ENCODE peak calls at places on chromosome 4, in six cellular contexts. One of them, this sample, is unnamed.

GRCh38 chr4:149371021-149371420 is 444.6 kb downstream of the IQCM start:
- DNase-seq in cardiac fibroblast: peak; percentile 82
- DNase-seq in HTR-8/SVneo: peak; percentile 37
- DNase-seq in endothelial cell: no peak
- DNase-seq in NCI-H446 treated with DMSO at 0.1 percent for 48 hours: peak; percentile 14
- DNase-seq in NCI-H2171: peak; percentile 4
- DNase-seq in this sample: peak; percentile 25

GRCh38 chr4:186149872-186150271 is 41.5 kb upstream of the CYP4V2 start:
- DNase-seq in cardiac fibroblast: peak; percentile 86
- DNase-seq in HTR-8/SVneo: no peak
- DNase-seq in endothelial cell: peak; percentile 62
- DNase-seq in NCI-H446 treated with DMSO at 0.1 percent for 48 hours: no peak
- DNase-seq in NCI-H2171: peak; percentile 8
- DNase-seq in this sample: no peak

GRCh38 chr4:153245775-153246174 is 41.5 kb downstream of the TRIM2 start:
- DNase-seq in cardiac fibroblast: no peak
- DNase-seq in HTR-8/SVneo: no peak
- DNase-seq in endothelial cell: no peak
- DNase-seq in NCI-H446 treated with DMSO at 0.1 percent for 48 hours: no peak
- DNase-seq in NCI-H2171: no peak
- DNase-seq in this sample: no peak

GRCh38 chr4:9996319-9997110 is 24.8 kb downstream of the SLC2A9 start:
- DNase-seq in cardiac fibroblast: no peak
- DNase-seq in HTR-8/SVneo: no peak
- DNase-seq in endothelial cell: no peak
- DNase-seq in NCI-H446 treated with DMSO at 0.1 percent for 48 hours: no peak
- DNase-seq in NCI-H2171: no peak
- DNase-seq in this sample: no peak

GRCh38 chr4:165872443-165873297 is at the start of gene TLL1:
- DNase-seq in cardiac fibroblast: peak; percentile 30
- DNase-seq in HTR-8/SVneo: peak; percentile 32
- DNase-seq in endothelial cell: peak; percentile 41
- DNase-seq in NCI-H446 treated with DMSO at 0.1 percent for 48 hours: no peak
- DNase-seq in NCI-H2171: no peak
- DNase-seq in this sample: peak; percentile 5

GRCh38 chr4:121155893-121156292 is 8.2 kb downstream of the TNIP3 start:
- DNase-seq in cardiac fibroblast: peak; percentile 86
- DNase-seq in HTR-8/SVneo: peak; percentile 62
- DNase-seq in endothelial cell: no peak
- DNase-seq in NCI-H446 treated with DMSO at 0.1 percent for 48 hours: no peak
- DNase-seq in NCI-H2171: no peak
- DNase-seq in this sample: peak; percentile 74

GRCh38 chr4:113049421-113050355 is at the start of gene ANK2:
- DNase-seq in cardiac fibroblast: no peak
- DNase-seq in HTR-8/SVneo: no peak
- DNase-seq in endothelial cell: peak; percentile 75
- DNase-seq in NCI-H446 treated with DMSO at 0.1 percent for 48 hours: no peak
- DNase-seq in NCI-H2171: peak; percentile 44
- DNase-seq in this sample: no peak

GRCh38 chr4:123564758-123565346 is 168.3 kb downstream of the SPRY1 start:
- DNase-seq in cardiac fibroblast: peak; percentile 85
- DNase-seq in HTR-8/SVneo: peak; percentile 69
- DNase-seq in endothelial cell: peak; percentile 62
- DNase-seq in NCI-H446 treated with DMSO at 0.1 percent for 48 hours: peak; percentile 23
- DNase-seq in NCI-H2171: peak; percentile 5
- DNase-seq in this sample: peak; percentile 74

GRCh38 chr4:25913056-25913850 is 767 bp upstream of the SMIM20 start:
- DNase-seq in cardiac fibroblast: no peak
- DNase-seq in HTR-8/SVneo: peak; percentile 21
- DNase-seq in endothelial cell: peak; percentile 24
- DNase-seq in NCI-H446 treated with DMSO at 0.1 percent for 48 hours: no peak
- DNase-seq in NCI-H2171: no peak
- DNase-seq in this sample: no peak

GRCh38 chr4:84470204-84470785 is 28.8 kb downstream of the NKX6-1 start:
- DNase-seq in cardiac fibroblast: peak; percentile 5
- DNase-seq in HTR-8/SVneo: no peak
- DNase-seq in endothelial cell: peak; percentile 25
- DNase-seq in NCI-H446 treated with DMSO at 0.1 percent for 48 hours: no peak
- DNase-seq in NCI-H2171: no peak
- DNase-seq in this sample: no peak

GRCh38 chr4:168028568-168028967 is 63.8 kb upstream of the ANXA10 start:
- DNase-seq in cardiac fibroblast: peak; percentile 22
- DNase-seq in HTR-8/SVneo: no peak
- DNase-seq in endothelial cell: no peak
- DNase-seq in NCI-H446 treated with DMSO at 0.1 percent for 48 hours: no peak
- DNase-seq in NCI-H2171: no peak
- DNase-seq in this sample: peak; percentile 6

GRCh38 chr4:101265816-101266172 is 81.5 kb downstream of the PPP3CA start:
- DNase-seq in cardiac fibroblast: no peak
- DNase-seq in HTR-8/SVneo: no peak
- DNase-seq in endothelial cell: no peak
- DNase-seq in NCI-H446 treated with DMSO at 0.1 percent for 48 hours: no peak
- DNase-seq in NCI-H2171: no peak
- DNase-seq in this sample: no peak